ENCODE peak calls at places on chromosomes 5 and 9, in four cellular contexts. B is SK-N-SH, A is GM12878, G is K562. Y is an unnamed sample.

GRCh38 chr5:173733065-173733824 is 116.8 kb upstream of the BOD1 start:
- DNase-seq in B (no peak), A (no peak), G (no peak), Y (no peak)

GRCh38 chr5:52660621-52661020 is 127.1 kb upstream of the ITGA1 start:
- DNase-seq in B (no peak), A (no peak), G (no peak), Y (no peak)

GRCh38 chr9:75197521-75197920 is 109.2 kb downstream of the OSTF1 start:
- DNase-seq in B (no peak), A (no peak), G (no peak), Y (no peak)

GRCh38 chr5:160064441-160064840 is 54.8 kb downstream of the PWWP2A start:
- DNase-seq in B (peak; percentile 30), A (no peak), G (no peak), Y (no peak)

GRCh38 chr5:108266235-108266634 is 115.7 kb downstream of the FBXL17 start:
- DNase-seq in B (no peak), A (no peak), G (no peak), Y (no peak)

GRCh38 chr5:179251276-179251969 is 93.8 kb downstream of the ADAMTS2 start:
- DNase-seq in B (no peak), A (no peak), G (no peak), Y (no peak)

GRCh38 chr5:159826351-159827222 is 89.7 kb upstream of the ADRA1B start:
- DNase-seq in B (no peak), A (peak; percentile 50), G (no peak), Y (no peak)

GRCh38 chr9:16915126-16915831 is 44.8 kb upstream of the BNC2 start:
- DNase-seq in B (no peak), A (no peak), G (no peak), Y (no peak)

GRCh38 chr9:105138306-105138801 is 106.1 kb upstream of the SLC44A1 start:
- DNase-seq in B (no peak), A (no peak), G (no peak), Y (peak; percentile 28)

GRCh38 chr5:61969761-61970160 is 336.2 kb upstream of the KIF2A start:
- DNase-seq in B (no peak), A (no peak), G (no peak), Y (no peak)

GRCh38 chr9:18393340-18394130 is 80.4 kb upstream of the ADAMTSL1 start:
- DNase-seq in B (no peak), A (no peak), G (no peak), Y (peak; percentile 1)

DNA sequence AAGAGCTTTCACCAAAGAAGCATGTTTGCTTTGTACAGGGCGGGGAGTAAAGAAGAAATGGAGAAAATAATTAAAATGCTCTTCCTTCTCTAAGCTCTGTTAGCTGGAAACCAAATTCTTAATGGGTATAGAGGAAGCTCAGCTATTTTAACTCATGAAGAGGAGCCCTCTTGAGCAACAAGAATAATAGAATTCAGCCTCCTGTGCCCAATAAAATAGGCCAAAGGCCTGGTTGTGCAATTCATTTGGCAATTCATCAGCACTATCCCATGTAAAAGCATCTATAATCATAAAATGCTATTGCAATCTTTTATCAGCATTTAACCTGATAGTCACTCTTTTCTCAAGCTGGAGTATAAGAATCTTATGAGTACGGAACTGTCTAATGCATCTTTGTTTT is 133.6 kb upstream of the CDH6 start:
- DNase-seq in B (no peak), A (no peak), G (no peak), Y (no peak)
- TF ChIP-seq NFIC in B (no peak), A (no peak), G (no peak), Y (no peak)

DNA sequence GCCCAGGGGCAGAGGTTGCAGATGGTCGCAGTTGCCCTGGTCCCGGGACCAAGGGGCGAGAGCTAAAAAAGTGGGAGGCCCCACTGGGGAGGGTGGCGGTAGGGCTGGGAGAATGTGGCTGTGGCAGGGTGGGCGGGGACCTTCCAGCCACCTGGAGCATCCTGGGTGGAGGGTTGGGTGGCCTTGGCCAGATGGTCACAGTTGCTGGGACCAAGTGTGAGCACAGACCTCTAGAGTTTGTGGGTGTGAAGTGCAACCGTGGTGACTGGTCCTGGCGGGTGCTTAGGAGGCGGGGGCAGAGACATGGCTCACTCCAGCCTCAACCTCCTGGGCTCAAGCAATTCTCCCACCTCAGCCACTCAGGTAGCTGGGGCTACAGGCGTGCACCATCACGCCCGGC is 5.7 kb upstream of the TRAF2 start:
- DNase-seq in B (no peak), A (no peak), G (no peak), Y (no peak)
- TF ChIP-seq YY1 in B (no peak), A (no peak), G (no peak), Y (no peak)

DNA sequence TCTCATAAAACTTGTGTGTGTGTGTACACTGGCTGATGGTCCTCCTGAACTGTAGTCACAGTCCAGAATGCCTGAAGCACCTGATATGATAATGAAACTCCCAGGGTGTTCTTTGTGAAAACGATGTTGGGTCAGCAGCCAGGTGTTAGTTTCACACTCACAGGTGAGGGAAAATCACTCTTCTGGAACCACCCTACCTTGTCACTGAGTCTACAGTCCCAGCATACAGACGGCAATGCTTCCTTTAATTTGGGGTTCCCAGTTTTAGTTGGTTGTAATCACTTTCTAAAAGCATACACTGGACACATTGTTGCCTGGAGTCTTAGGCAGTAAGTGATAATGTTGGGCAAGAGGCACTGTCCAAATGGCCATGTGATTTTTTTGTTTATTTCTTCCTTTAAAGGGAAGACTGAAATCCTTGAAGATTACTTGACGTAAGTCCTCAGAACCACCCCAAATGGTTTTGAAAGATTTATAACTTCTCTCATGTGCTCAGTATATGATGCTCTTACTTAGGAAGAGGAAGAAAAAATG is 18.2 kb upstream of the MGAT1 start:
- DNase-seq in B (no peak), A (no peak), G (no peak), Y (no peak)
- TF ChIP-seq EP300 in B (no peak), A (no peak), G (no peak), Y (no peak)

DNA sequence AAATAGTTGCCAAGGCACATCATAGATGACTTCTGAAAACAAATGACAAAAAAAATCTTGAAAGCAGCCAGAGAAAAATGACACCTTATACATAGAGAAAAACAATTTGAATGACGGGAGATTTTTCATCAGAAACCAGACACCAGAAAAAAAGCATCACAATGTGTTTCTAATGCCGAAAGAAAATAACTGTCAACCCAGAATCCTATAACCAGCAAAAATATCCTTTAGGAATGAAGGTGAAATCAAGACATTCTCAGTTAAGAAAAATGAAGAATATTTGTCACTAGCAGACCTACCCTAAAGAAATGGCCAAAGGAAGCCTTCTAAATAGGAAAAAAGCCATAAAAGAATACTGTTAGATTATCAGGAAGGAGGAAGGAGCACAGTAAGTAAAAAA is 54.0 kb downstream of the SPTLC1 start:
- DNase-seq in B (no peak), A (no peak), G (no peak), Y (no peak)
- TF ChIP-seq NFIC in B (no peak), A (no peak), G (no peak), Y (no peak)